ENCODE peak calls at places on chromosomes 7 and 10, in five cellular contexts. K is pancreas, Z is GM23248, F is body of pancreas, W is uterus. T is an unnamed sample. For H3K27me3, the result is how much of the 10 kb centered on the place peaks cover.

GRCh38 chr10:29634764-29635625 is at the start of gene SVIL:
- DNase-seq in K (no peak), F (peak), Z (peak), W (peak), T (peak)

GRCh38 chr7:38318803-38319416 is 45.5 kb upstream of the TARP start:
- DNase-seq in F (peak), Z (peak), W (no peak), K (no peak), T (peak)

GRCh38 chr10:23051855-23052309 is 43.5 kb upstream of the MSRB2 start:
- DNase-seq in F (no peak), K (no peak), Z (no peak), W (no peak), T (no peak)

GRCh38 chr10:103599211-103599610 is 105.7 kb downstream of the NEURL1 start:
- DNase-seq in W (peak), F (no peak), K (no peak), Z (peak), T (no peak)

GRCh38 chr10:128063736-128064614 is 62.2 kb downstream of the MKI67 start:
- DNase-seq in K (no peak), F (no peak), W (no peak), Z (no peak), T (no peak)

GRCh38 chr10:78457804-78458483 is 424.3 kb downstream of the RPS24 start:
- DNase-seq in W (no peak), F (no peak), K (no peak), Z (peak), T (no peak)

GRCh38 chr7:56097700-56098099 is 4.9 kb upstream of the PHKG1 start:
- DNase-seq in F (peak), W (peak), K (peak), Z (peak), T (peak)

GRCh38 chr7:147013820-147014219 is 897.2 kb downstream of the CNTNAP2 start:
- DNase-seq in W (no peak), F (no peak), Z (no peak), K (no peak), T (no peak)

GRCh38 chr7:127809285-127809702 is 157.3 kb downstream of the SND1 start:
- DNase-seq in K (no peak), W (no peak), Z (peak), F (no peak), T (peak)

GRCh38 chr10:77911535-77912123 is 14.9 kb downstream of the DLG5 start:
- DNase-seq in K (no peak), F (no peak), Z (peak), W (no peak), T (no peak)

DNA sequence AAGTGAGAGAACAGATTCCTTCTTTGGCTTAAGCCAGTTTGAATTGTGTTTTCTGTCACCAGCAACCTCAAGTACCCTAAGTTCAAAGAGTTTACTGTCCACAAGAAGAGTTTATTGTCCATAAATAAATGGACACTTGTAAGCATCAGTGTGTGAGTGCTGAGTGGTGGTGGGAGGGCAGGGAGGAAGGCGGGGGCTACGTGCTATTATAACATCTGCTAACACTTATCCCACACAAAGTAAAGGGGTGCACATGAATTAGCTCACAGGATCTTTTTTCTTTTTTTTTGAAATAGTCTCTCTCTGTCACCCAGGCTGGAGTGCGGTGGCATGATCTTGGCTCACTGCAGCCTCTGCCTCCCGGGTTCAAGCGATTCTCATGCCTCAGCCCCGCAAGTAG is 87.2 kb downstream of the MICALL2 start:
- DNase-seq in F (no peak), K (no peak), W (no peak), Z (no peak), T (no peak)
- H3K27me3 ChIP-seq in F (under half), K (under half), W (under half), Z (half or more), T (half or more)

GRCh38 chr7:23347682-23348180 is 48.6 kb downstream of the MALSU1 start:
- DNase-seq in F (no peak), W (no peak), K (no peak), Z (peak), T (no peak)

GRCh38 chr7:23353172-23353571 is 54.0 kb downstream of the MALSU1 start:
- DNase-seq in W (no peak), F (no peak), Z (no peak), K (no peak), T (peak)

GRCh38 chr7:23347007-23347681 is 48.0 kb downstream of the MALSU1 start:
- DNase-seq in F (no peak), K (no peak), W (no peak), Z (peak), T (no peak)

GRCh38 chr7:23349484-23350157 is 50.5 kb downstream of the MALSU1 start:
- DNase-seq in W (no peak), Z (peak), K (no peak), F (no peak), T (no peak)

GRCh38 chr7:23350466-23350865 is 51.3 kb downstream of the MALSU1 start:
- DNase-seq in Z (no peak), F (no peak), K (no peak), W (no peak), T (no peak)
- H3K4me3 ChIP-seq in Z (no peak), F (no peak), K (no peak), W (no peak), T (no peak)

GRCh38 chr10:97915761-97916160 is 66.1 kb downstream of the GOLGA7B start:
- DNase-seq in K (no peak), Z (no peak), F (no peak), W (no peak), T (no peak)
- H3K27me3 ChIP-seq in K (under half), Z (half or more), F (under half), W (under half), T (under half)

GRCh38 chr7:17558135-17558534 is 259.7 kb downstream of the AHR start:
- DNase-seq in K (no peak), F (no peak), W (no peak), Z (peak), T (no peak)
- H3K4me3 ChIP-seq in K (peak), F (no peak), W (no peak), Z (peak), T (no peak)

DNA sequence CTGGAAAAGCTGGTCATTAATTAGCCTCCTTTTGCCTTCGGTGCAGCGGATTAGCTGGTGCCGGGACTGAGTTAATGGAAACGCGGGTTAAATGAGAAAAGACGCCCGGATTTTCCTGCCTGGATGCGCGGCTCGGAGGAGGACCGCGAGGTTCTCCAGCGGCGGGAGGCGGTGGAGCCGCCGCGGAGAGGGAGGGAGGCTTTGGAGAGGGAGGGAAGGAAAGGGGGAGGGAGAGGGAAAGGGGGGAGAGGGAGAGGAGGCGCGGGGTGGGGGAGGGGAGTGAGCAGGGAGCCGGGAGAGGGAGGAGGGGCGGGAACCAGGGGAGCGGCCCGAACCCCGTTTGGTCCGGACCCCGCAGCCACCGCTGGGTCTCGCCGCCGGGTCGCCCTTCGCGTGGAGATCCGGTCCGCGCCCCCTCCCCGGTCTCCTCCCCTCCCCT is 347.4 kb downstream of the DNAJB6 start:
- DNase-seq in K (no peak), F (no peak), W (no peak), Z (no peak), T (no peak)
- H3K27me3 ChIP-seq in K (under half), F (under half), W (half or more), Z (half or more), T (under half)

DNA sequence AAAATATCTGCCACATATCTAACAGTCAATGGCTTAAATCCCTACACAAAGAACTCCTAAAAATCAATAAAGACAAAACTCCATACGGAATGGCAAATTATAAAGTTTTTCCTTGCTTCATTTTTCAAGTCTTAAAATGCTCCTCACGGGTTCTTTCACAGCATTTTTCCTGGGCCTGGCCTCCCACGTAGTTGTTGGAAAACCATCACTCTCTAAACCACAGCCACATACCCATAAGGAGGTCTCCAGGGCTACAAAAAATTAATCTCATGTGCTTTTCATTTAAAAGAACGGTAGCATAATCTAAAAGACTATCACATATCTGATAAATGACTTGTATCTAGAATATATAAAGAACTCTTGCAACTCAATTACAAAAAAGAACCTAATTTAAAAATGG is 2.9 kb downstream of the COA1 start:
- DNase-seq in F (no peak), K (no peak), W (no peak), Z (peak), T (no peak)
- H3K4me3 ChIP-seq in F (no peak), K (no peak), W (no peak), Z (no peak), T (no peak)

DNA sequence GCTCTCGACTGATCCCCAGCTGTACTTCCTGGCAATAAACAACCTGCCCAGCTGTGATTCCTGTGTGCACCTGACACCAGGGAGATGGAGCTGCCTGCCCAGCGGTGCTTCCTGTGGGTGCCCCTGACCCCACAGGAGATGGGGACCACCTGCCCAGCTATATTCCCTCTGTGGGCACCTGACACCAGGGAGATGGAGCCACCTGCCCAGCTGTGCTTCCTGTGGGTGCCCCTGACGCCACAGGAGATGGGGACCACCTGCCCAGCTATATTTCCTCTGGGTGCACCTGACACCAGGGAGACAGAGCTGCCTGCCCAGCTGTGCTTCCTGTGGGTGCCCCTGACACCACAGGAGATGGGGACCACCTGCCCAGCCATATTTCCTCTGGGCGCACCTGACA is 184.0 kb downstream of the DIP2C start:
- DNase-seq in Z (no peak), W (peak), F (no peak), K (no peak), T (no peak)
- H3K27me3 ChIP-seq in Z (under half), W (under half), F (under half), K (under half), T (under half)

GRCh38 chr7:73308074-73308664 is 457 bp downstream of the NSUN5 start:
- DNase-seq in Z (peak), F (no peak), W (no peak), K (no peak), T (no peak)

GRCh38 chr7:73303546-73303945 is 5.1 kb downstream of the NSUN5 start:
- DNase-seq in K (no peak), Z (no peak), F (no peak), W (no peak), T (no peak)

GRCh38 chr7:73307436-73307835 is 1.2 kb downstream of the NSUN5 start:
- DNase-seq in Z (no peak), W (no peak), K (no peak), F (no peak), T (no peak)

GRCh38 chr7:73308665-73309214 is at the start of gene NSUN5:
- DNase-seq in W (peak), F (peak), Z (peak), K (peak), T (peak)

GRCh38 chr7:73304071-73304470 is 4.6 kb downstream of the NSUN5 start:
- DNase-seq in Z (no peak), K (no peak), F (no peak), W (no peak), T (no peak)
- H3K4me3 ChIP-seq in Z (no peak), K (no peak), F (no peak), W (no peak), T (no peak)

GRCh38 chr7:42185726-42186125 is 51.3 kb downstream of the GLI3 start:
- DNase-seq in W (no peak), F (no peak), Z (no peak), K (no peak), T (no peak)

GRCh38 chr7:42183547-42183946 is 53.5 kb downstream of the GLI3 start:
- DNase-seq in W (no peak), K (no peak), Z (peak), F (no peak), T (no peak)

GRCh38 chr7:42175834-42176745 is 60.9 kb downstream of the GLI3 start:
- DNase-seq in K (no peak), F (no peak), W (no peak), Z (peak), T (no peak)

GRCh38 chr7:42181566-42181965 is 55.4 kb downstream of the GLI3 start:
- DNase-seq in W (no peak), F (no peak), K (no peak), Z (no peak), T (no peak)

DNA sequence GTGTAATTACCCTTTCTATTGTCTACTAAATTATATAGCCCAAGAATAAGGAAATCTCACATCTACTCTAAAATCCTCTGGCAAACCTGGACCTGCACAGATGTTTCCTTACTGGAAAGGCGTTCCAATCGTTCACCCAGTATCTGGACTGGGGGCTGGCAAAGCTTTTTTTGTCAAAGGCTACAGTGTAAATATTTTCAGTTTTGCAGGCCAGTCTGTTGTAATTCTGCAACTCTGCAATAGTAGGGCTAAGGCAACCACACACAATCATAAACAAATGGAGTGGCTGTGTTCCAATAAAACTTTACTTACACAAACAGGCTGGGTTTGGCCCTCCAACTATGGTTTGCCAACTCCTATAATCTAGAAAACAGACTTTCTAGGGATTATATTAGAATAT is 56.2 kb downstream of the GLI3 start:
- DNase-seq in K (no peak), F (no peak), Z (no peak), W (no peak), T (no peak)
- H3K27me3 ChIP-seq in K (under half), F (under half), Z (under half), W (under half), T (under half)

GRCh38 chr7:39734605-39735004 is 111.2 kb downstream of the RALA start:
- DNase-seq in W (no peak), K (no peak), F (no peak), Z (no peak), T (no peak)

GRCh38 chr7:39732837-39733804 is 109.7 kb downstream of the RALA start:
- DNase-seq in F (peak), W (peak), K (peak), Z (peak), T (peak)

GRCh38 chr7:39735903-39736302 is 112.5 kb downstream of the RALA start:
- DNase-seq in K (no peak), F (no peak), W (no peak), Z (no peak), T (peak)

DNA sequence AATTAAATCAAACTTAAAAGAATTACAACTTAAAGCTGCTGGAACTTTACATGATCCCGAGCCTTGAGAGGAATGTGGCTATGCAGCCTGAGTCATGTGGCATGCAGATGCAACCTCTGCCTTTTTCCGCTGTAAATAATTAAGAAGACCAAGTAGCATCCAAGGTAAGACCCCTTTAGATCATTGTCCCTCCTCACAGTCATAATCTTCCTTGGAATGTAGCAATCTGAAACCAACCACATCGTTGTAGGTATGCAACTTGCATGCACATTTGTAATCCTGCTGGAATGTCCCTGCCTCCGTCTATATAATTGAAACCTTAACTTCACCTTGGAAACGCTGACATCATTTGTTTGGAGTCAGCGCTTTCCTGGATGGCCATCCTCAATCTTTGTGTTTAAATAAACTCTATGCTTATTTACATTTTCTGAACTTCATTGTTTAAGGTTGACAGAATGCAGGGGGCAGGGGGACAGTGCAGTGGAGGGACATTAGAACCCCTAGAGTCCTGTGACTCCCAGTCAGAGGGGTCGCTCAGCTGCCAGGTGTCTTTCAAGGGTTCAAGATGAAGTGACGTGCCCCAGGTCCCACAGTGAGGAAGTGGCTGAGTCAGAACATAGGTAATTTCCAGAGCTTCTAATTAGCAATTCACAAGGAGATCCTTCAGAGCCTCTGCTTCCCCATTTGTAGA is 110.7 kb downstream of the RALA start:
- DNase-seq in F (no peak), W (no peak), K (no peak), Z (peak), T (no peak)
- H3K4me3 ChIP-seq in F (peak), W (peak), K (peak), Z (peak), T (peak)